ENCODE peak calls at places on chromosomes 6 and 20, in six cellular contexts. X is H1, I is neuronal stem cell, J is H9, T is IMR-90, C is mesenchymal stem cell. U is an unnamed sample.

GRCh38 chr20:48831702-48832422 is 4.1 kb upstream of the PREX1 start:
- DNase-seq in T (peak), C (peak), J (no peak), X (no peak), I (no peak), U (no peak)

GRCh38 chr20:63706027-63706695 is 1.6 kb downstream of the ARFRP1 start:
- DNase-seq in I (no peak), X (no peak), T (no peak), C (no peak), J (no peak), U (no peak)

GRCh38 chr6:120378582-120379220 is 955.6 kb downstream of the TBC1D32 start:
- DNase-seq in C (peak), T (no peak), X (no peak), J (no peak), I (no peak), U (peak)

GRCh38 chr20:47791084-47791599 is 5.9 kb upstream of the SULF2 start:
- DNase-seq in T (no peak), J (no peak), C (no peak), I (no peak), X (no peak), U (no peak)

GRCh38 chr6:7761047-7761446 is 35.1 kb downstream of the BMP6 start:
- DNase-seq in T (peak), X (no peak), C (peak), I (no peak), J (no peak), U (no peak)

GRCh38 chr6:17490724-17491123 is 97.3 kb downstream of the CAP2 start:
- DNase-seq in I (no peak), T (no peak), J (no peak), C (peak), X (no peak), U (no peak)

GRCh38 chr20:25032478-25033183 is 25.3 kb downstream of the ACSS1 start:
- DNase-seq in T (no peak), C (no peak), I (peak), J (peak), X (no peak), U (peak)

GRCh38 chr6:132792510-132792909 is 5.9 kb downstream of the SLC18B1 start:
- DNase-seq in T (no peak), J (no peak), C (no peak), X (no peak), I (no peak), U (no peak)

GRCh38 chr20:63466250-63466825 is 6.1 kb downstream of the KCNQ2 start:
- DNase-seq in I (no peak), J (no peak), T (no peak), X (no peak), C (no peak), U (no peak)

GRCh38 chr20:47126709-47127108 is 229.8 kb downstream of the ZMYND8 start:
- DNase-seq in C (peak), I (no peak), T (peak), J (no peak), X (no peak), U (no peak)

GRCh38 chr20:14199111-14199510 is 138.3 kb downstream of the FLRT3 start:
- DNase-seq in I (no peak), T (no peak), C (no peak), J (no peak), X (no peak), U (no peak)

GRCh38 chr6:75345413-75345812 is 60.8 kb upstream of the TMEM30A start:
- DNase-seq in T (no peak), X (no peak), I (no peak), J (peak), C (no peak), U (peak)
- H2AK5ac ChIP-seq in T (no peak), X (no peak), I (no peak), J (no peak), C (no peak), U (no peak)

DNA sequence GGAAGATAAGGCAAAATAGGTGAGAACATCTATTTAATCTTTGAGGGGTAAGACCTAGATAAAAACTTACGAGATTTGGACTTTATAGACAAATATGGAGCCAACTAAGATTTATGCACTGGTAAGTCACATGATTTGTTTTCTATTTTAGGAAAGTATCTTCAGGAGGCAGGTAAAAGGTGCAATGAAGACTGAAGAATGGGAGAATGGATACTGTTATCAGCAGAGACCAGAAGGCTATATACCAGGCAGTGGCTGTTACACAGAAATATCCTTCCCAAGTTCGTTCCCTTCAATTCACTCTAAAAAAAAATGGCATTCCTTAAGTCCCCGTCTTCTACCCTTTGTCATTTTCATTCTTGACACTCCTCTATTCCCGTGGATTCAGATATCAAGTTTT is 123.8 kb downstream of the MYB start:
- DNase-seq in J (no peak), I (no peak), C (no peak), T (no peak), X (no peak), U (no peak)
- H3K4me2 ChIP-seq in J (no peak), I (no peak), C (no peak), T (no peak), X (no peak), U (no peak)

GRCh38 chr6:111987295-111987694 is 66.6 kb upstream of the CCN6 start:
- DNase-seq in C (no peak), J (no peak), I (no peak), X (no peak), T (peak), U (no peak)

GRCh38 chr6:111986651-111987050 is 67.3 kb upstream of the CCN6 start:
- DNase-seq in I (no peak), J (no peak), T (no peak), X (no peak), C (no peak), U (no peak)

GRCh38 chr6:111984081-111984480 is 69.8 kb upstream of the CCN6 start:
- DNase-seq in I (no peak), X (no peak), C (no peak), J (no peak), T (no peak), U (no peak)

GRCh38 chr6:111984516-111985201 is 69.2 kb upstream of the CCN6 start:
- DNase-seq in C (no peak), J (no peak), X (no peak), I (no peak), T (no peak), U (peak)

GRCh38 chr6:111985202-111985731 is 68.6 kb upstream of the CCN6 start:
- DNase-seq in J (peak), X (peak), I (no peak), T (peak), C (peak), U (peak)
- H2AK5ac ChIP-seq in J (no peak), X (no peak), I (no peak), T (peak), C (no peak), U (no peak)

GRCh38 chr6:20936949-20937348 is 402.7 kb downstream of the CDKAL1 start:
- DNase-seq in T (no peak), X (no peak), J (peak), I (no peak), C (no peak), U (peak)

GRCh38 chr6:20931772-20932171 is 397.5 kb downstream of the CDKAL1 start:
- DNase-seq in X (no peak), C (no peak), I (no peak), T (no peak), J (no peak), U (no peak)

GRCh38 chr6:20932284-20932683 is 398.0 kb downstream of the CDKAL1 start:
- DNase-seq in I (no peak), J (no peak), C (no peak), T (no peak), X (no peak), U (peak)

GRCh38 chr6:20931093-20931492 is 396.8 kb downstream of the CDKAL1 start:
- DNase-seq in T (no peak), C (no peak), I (no peak), X (no peak), J (no peak), U (no peak)

DNA sequence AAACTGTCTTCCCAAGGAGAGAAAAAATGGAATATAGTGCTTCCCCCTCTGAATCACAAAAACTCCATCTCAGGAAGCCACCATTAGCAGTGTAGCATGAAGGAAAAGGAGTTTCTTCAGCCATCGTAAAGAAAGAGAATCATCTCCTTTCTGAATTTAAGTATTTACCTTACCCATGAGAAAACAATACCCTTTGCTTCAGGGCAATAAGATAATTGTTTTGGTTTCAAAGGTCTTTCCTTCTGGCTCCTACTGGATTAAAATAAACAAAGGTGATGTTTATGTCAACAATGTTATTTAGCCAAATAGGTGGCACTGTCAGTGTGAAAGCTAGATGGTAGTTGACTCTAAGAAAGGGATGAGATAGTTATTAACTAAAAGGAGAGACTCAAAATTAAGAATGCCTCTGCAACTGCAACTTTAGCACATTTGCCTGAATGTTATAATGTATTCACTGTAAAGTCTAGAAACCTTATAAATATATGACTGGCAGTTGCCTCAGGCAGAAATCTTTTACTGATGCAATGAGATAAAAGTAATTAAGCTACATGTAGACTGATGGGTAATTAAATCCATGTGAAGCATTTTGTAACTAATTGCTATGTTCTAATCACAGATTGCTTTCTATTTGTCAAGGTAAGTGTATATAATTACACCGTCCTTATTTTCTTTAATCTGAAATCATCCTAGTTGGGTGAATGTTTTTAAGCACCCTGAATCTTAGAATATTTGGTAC is 399.0 kb downstream of the CDKAL1 start:
- DNase-seq in I (no peak), T (no peak), X (no peak), C (no peak), J (no peak), U (peak)
- H3K4me2 ChIP-seq in I (no peak), T (no peak), X (no peak), C (no peak), J (no peak), U (no peak)

GRCh38 chr6:117960906-117961700 is 54.0 kb downstream of the SLC35F1 start:
- DNase-seq in C (no peak), J (no peak), X (no peak), T (no peak), I (no peak), U (peak)
- H2AK5ac ChIP-seq in C (no peak), J (no peak), X (no peak), T (no peak), I (no peak), U (no peak)